ENCODE peak calls at places on chromosomes 1 and 21, in seven cellular contexts. One of them, this sample, is unnamed.

GRCh38 chr21:25457411-25457810 is 149.9 kb downstream of the MRPL39 start:
- DNase-seq in hepatocyte: peak
- DNase-seq in breast epithelium: no peak
- DNase-seq in IMR-90: peak
- DNase-seq in activated CD4-positive, alpha-beta T cell treated with anti-CD3 and anti-CD28 coated beads, Interleukin-2, amount 50 U/mL, for 1 hour: no peak
- DNase-seq in heart left ventricle: no peak
- DNase-seq in keratinocyte: no peak
- DNase-seq in this sample: no peak

GRCh38 chr1:244349103-244349531 is 102.6 kb downstream of the ADSS2 start:
- DNase-seq in keratinocyte: no peak
- DNase-seq in activated CD4-positive, alpha-beta T cell treated with anti-CD3 and anti-CD28 coated beads, Interleukin-2, amount 50 U/mL, for 1 hour: no peak
- DNase-seq in hepatocyte: no peak
- DNase-seq in IMR-90: peak
- DNase-seq in breast epithelium: no peak
- DNase-seq in heart left ventricle: no peak
- DNase-seq in this sample: no peak

GRCh38 chr1:204323887-204324286 is 35.8 kb downstream of the PLEKHA6 start:
- DNase-seq in breast epithelium: no peak
- DNase-seq in keratinocyte: peak
- DNase-seq in IMR-90: peak
- DNase-seq in hepatocyte: peak
- DNase-seq in heart left ventricle: no peak
- DNase-seq in activated CD4-positive, alpha-beta T cell treated with anti-CD3 and anti-CD28 coated beads, Interleukin-2, amount 50 U/mL, for 1 hour: no peak
- DNase-seq in this sample: no peak

GRCh38 chr1:168227620-168228019 is 1.8 kb downstream of the SFT2D2 start:
- DNase-seq in IMR-90: no peak
- DNase-seq in keratinocyte: no peak
- DNase-seq in heart left ventricle: no peak
- DNase-seq in hepatocyte: no peak
- DNase-seq in activated CD4-positive, alpha-beta T cell treated with anti-CD3 and anti-CD28 coated beads, Interleukin-2, amount 50 U/mL, for 1 hour: no peak
- DNase-seq in breast epithelium: no peak
- DNase-seq in this sample: no peak

GRCh38 chr21:15421521-15421920 is 308.3 kb upstream of the USP25 start:
- DNase-seq in breast epithelium: no peak
- DNase-seq in activated CD4-positive, alpha-beta T cell treated with anti-CD3 and anti-CD28 coated beads, Interleukin-2, amount 50 U/mL, for 1 hour: no peak
- DNase-seq in heart left ventricle: no peak
- DNase-seq in IMR-90: no peak
- DNase-seq in hepatocyte: no peak
- DNase-seq in keratinocyte: peak
- DNase-seq in this sample: no peak

GRCh38 chr1:43177691-43178090 is 5.6 kb downstream of the CFAP57 start:
- DNase-seq in keratinocyte: no peak
- DNase-seq in heart left ventricle: no peak
- DNase-seq in activated CD4-positive, alpha-beta T cell treated with anti-CD3 and anti-CD28 coated beads, Interleukin-2, amount 50 U/mL, for 1 hour: no peak
- DNase-seq in breast epithelium: no peak
- DNase-seq in IMR-90: no peak
- DNase-seq in hepatocyte: no peak
- DNase-seq in this sample: no peak

GRCh38 chr1:198253668-198254067 is 96.9 kb downstream of the NEK7 start:
- DNase-seq in breast epithelium: no peak
- DNase-seq in keratinocyte: no peak
- DNase-seq in activated CD4-positive, alpha-beta T cell treated with anti-CD3 and anti-CD28 coated beads, Interleukin-2, amount 50 U/mL, for 1 hour: no peak
- DNase-seq in hepatocyte: no peak
- DNase-seq in heart left ventricle: no peak
- DNase-seq in IMR-90: peak
- DNase-seq in this sample: no peak

GRCh38 chr1:174988539-174988938 is 11.2 kb upstream of the CACYBP start:
- DNase-seq in hepatocyte: no peak
- DNase-seq in breast epithelium: no peak
- DNase-seq in keratinocyte: no peak
- DNase-seq in IMR-90: no peak
- DNase-seq in heart left ventricle: no peak
- DNase-seq in activated CD4-positive, alpha-beta T cell treated with anti-CD3 and anti-CD28 coated beads, Interleukin-2, amount 50 U/mL, for 1 hour: no peak
- DNase-seq in this sample: no peak

GRCh38 chr1:206468571-206468970 is 1.7 kb upstream of the IKBKE start:
- DNase-seq in activated CD4-positive, alpha-beta T cell treated with anti-CD3 and anti-CD28 coated beads, Interleukin-2, amount 50 U/mL, for 1 hour: no peak
- DNase-seq in IMR-90: no peak
- DNase-seq in keratinocyte: no peak
- DNase-seq in breast epithelium: no peak
- DNase-seq in heart left ventricle: no peak
- DNase-seq in hepatocyte: no peak
- DNase-seq in this sample: no peak

GRCh38 chr21:38494688-38495087 is 3.6 kb downstream of the ERG start:
- DNase-seq in hepatocyte: no peak
- DNase-seq in activated CD4-positive, alpha-beta T cell treated with anti-CD3 and anti-CD28 coated beads, Interleukin-2, amount 50 U/mL, for 1 hour: no peak
- DNase-seq in IMR-90: no peak
- DNase-seq in heart left ventricle: no peak
- DNase-seq in keratinocyte: no peak
- DNase-seq in breast epithelium: no peak
- DNase-seq in this sample: no peak

GRCh38 chr1:207128336-207128921 is 24.4 kb downstream of the C4BPA start:
- DNase-seq in hepatocyte: no peak
- DNase-seq in keratinocyte: no peak
- DNase-seq in IMR-90: no peak
- DNase-seq in activated CD4-positive, alpha-beta T cell treated with anti-CD3 and anti-CD28 coated beads, Interleukin-2, amount 50 U/mL, for 1 hour: no peak
- DNase-seq in breast epithelium: no peak
- DNase-seq in heart left ventricle: no peak
- DNase-seq in this sample: no peak

GRCh38 chr21:25887166-25887565 is 152.4 kb downstream of the GABPA start:
- DNase-seq in keratinocyte: no peak
- DNase-seq in heart left ventricle: no peak
- DNase-seq in hepatocyte: no peak
- DNase-seq in activated CD4-positive, alpha-beta T cell treated with anti-CD3 and anti-CD28 coated beads, Interleukin-2, amount 50 U/mL, for 1 hour: no peak
- DNase-seq in breast epithelium: no peak
- DNase-seq in IMR-90: no peak
- DNase-seq in this sample: no peak

This sample was measured in pancreas.